ENCODE peak calls at places on chromosomes 3 and 15, in seven cellular contexts. One of them, this sample, is unnamed.
A peak's percentile ranks its signal among the peaks of the same experiment; 100 is the strongest.

GRCh38 chr3:72347819-72348319 is 500.4 kb downstream of the SHQ1 start:
- DNase-seq in activated CD4-positive, alpha-beta T cell treated with anti-CD3 and anti-CD28 coated beads for 24 hours: peak; percentile 17
- DNase-seq in nephron progenitor cell: peak; percentile 47
- DNase-seq in HTR-8/SVneo: peak; percentile 61
- DNase-seq in foreskin fibroblast: no peak
- DNase-seq in HS-5: no peak
- DNase-seq in Kasumi-1: peak; percentile 28
- DNase-seq in this sample: peak; percentile 78

GRCh38 chr15:45023659-45024320 is 795 bp downstream of the SORD start:
- DNase-seq in activated CD4-positive, alpha-beta T cell treated with anti-CD3 and anti-CD28 coated beads for 24 hours: no peak
- DNase-seq in Kasumi-1: peak; percentile 0
- DNase-seq in HTR-8/SVneo: peak; percentile 10
- DNase-seq in HS-5: no peak
- DNase-seq in foreskin fibroblast: peak; percentile 22
- DNase-seq in nephron progenitor cell: no peak
- DNase-seq in this sample: no peak

GRCh38 chr3:120432105-120432860 is 18.5 kb downstream of the FSTL1 start:
- DNase-seq in activated CD4-positive, alpha-beta T cell treated with anti-CD3 and anti-CD28 coated beads for 24 hours: no peak
- DNase-seq in nephron progenitor cell: no peak
- DNase-seq in HTR-8/SVneo: peak; percentile 50
- DNase-seq in HS-5: no peak
- DNase-seq in Kasumi-1: no peak
- DNase-seq in foreskin fibroblast: no peak
- DNase-seq in this sample: peak; percentile 97

GRCh38 chr3:107329088-107329487 is 48.2 kb upstream of the CCDC54 start:
- DNase-seq in Kasumi-1: no peak
- DNase-seq in HTR-8/SVneo: no peak
- DNase-seq in foreskin fibroblast: no peak
- DNase-seq in nephron progenitor cell: no peak
- DNase-seq in activated CD4-positive, alpha-beta T cell treated with anti-CD3 and anti-CD28 coated beads for 24 hours: no peak
- DNase-seq in HS-5: no peak
- DNase-seq in this sample: no peak

GRCh38 chr3:58093573-58094195 is 85.5 kb downstream of the FLNB start:
- DNase-seq in nephron progenitor cell: no peak
- DNase-seq in activated CD4-positive, alpha-beta T cell treated with anti-CD3 and anti-CD28 coated beads for 24 hours: no peak
- DNase-seq in HTR-8/SVneo: peak; percentile 63
- DNase-seq in Kasumi-1: no peak
- DNase-seq in HS-5: no peak
- DNase-seq in foreskin fibroblast: peak; percentile 22
- DNase-seq in this sample: peak; percentile 32

GRCh38 chr15:57655809-57656208 is 50.7 kb upstream of the POLR2M start:
- DNase-seq in nephron progenitor cell: no peak
- DNase-seq in Kasumi-1: no peak
- DNase-seq in activated CD4-positive, alpha-beta T cell treated with anti-CD3 and anti-CD28 coated beads for 24 hours: no peak
- DNase-seq in HS-5: no peak
- DNase-seq in HTR-8/SVneo: no peak
- DNase-seq in foreskin fibroblast: no peak
- DNase-seq in this sample: no peak

GRCh38 chr3:125032100-125032643 is 23.6 kb downstream of the HEG1 start:
- DNase-seq in nephron progenitor cell: no peak
- DNase-seq in HS-5: peak; percentile 44
- DNase-seq in Kasumi-1: no peak
- DNase-seq in foreskin fibroblast: peak; percentile 18
- DNase-seq in HTR-8/SVneo: no peak
- DNase-seq in activated CD4-positive, alpha-beta T cell treated with anti-CD3 and anti-CD28 coated beads for 24 hours: no peak
- DNase-seq in this sample: no peak

GRCh38 chr15:98920091-98920880 is 87.3 kb downstream of the PGPEP1L start:
- DNase-seq in foreskin fibroblast: no peak
- DNase-seq in activated CD4-positive, alpha-beta T cell treated with anti-CD3 and anti-CD28 coated beads for 24 hours: no peak
- DNase-seq in Kasumi-1: no peak
- DNase-seq in HTR-8/SVneo: no peak
- DNase-seq in nephron progenitor cell: no peak
- DNase-seq in HS-5: no peak
- DNase-seq in this sample: no peak

GRCh38 chr3:48960841-48961413 is 29.1 kb upstream of the P4HTM start:
- DNase-seq in HS-5: no peak
- DNase-seq in foreskin fibroblast: no peak
- DNase-seq in HTR-8/SVneo: no peak
- DNase-seq in nephron progenitor cell: no peak
- DNase-seq in Kasumi-1: no peak
- DNase-seq in activated CD4-positive, alpha-beta T cell treated with anti-CD3 and anti-CD28 coated beads for 24 hours: no peak
- DNase-seq in this sample: no peak

GRCh38 chr15:33314115-33314514 is 3.3 kb downstream of the RYR3 start:
- DNase-seq in HS-5: no peak
- DNase-seq in HTR-8/SVneo: no peak
- DNase-seq in foreskin fibroblast: no peak
- DNase-seq in activated CD4-positive, alpha-beta T cell treated with anti-CD3 and anti-CD28 coated beads for 24 hours: no peak
- DNase-seq in nephron progenitor cell: no peak
- DNase-seq in Kasumi-1: no peak
- DNase-seq in this sample: no peak

GRCh38 chr3:170976190-170976519 is 50.4 kb downstream of the SLC2A2 start:
- DNase-seq in foreskin fibroblast: no peak
- DNase-seq in activated CD4-positive, alpha-beta T cell treated with anti-CD3 and anti-CD28 coated beads for 24 hours: no peak
- DNase-seq in HTR-8/SVneo: no peak
- DNase-seq in nephron progenitor cell: no peak
- DNase-seq in Kasumi-1: no peak
- DNase-seq in HS-5: no peak
- DNase-seq in this sample: no peak

GRCh38 chr3:81154611-81155143 is 606.8 kb downstream of the GBE1 start:
- DNase-seq in Kasumi-1: no peak
- DNase-seq in activated CD4-positive, alpha-beta T cell treated with anti-CD3 and anti-CD28 coated beads for 24 hours: no peak
- DNase-seq in nephron progenitor cell: no peak
- DNase-seq in HTR-8/SVneo: no peak
- DNase-seq in foreskin fibroblast: no peak
- DNase-seq in HS-5: no peak
- DNase-seq in this sample: no peak

GRCh38 chr3:140863481-140864084 is 78.1 kb upstream of the SLC25A36 start:
- DNase-seq in Kasumi-1: peak; percentile 64
- DNase-seq in activated CD4-positive, alpha-beta T cell treated with anti-CD3 and anti-CD28 coated beads for 24 hours: peak; percentile 27
- DNase-seq in foreskin fibroblast: peak; percentile 35
- DNase-seq in HS-5: peak; percentile 26
- DNase-seq in HTR-8/SVneo: peak; percentile 47
- DNase-seq in nephron progenitor cell: peak; percentile 68
- DNase-seq in this sample: no peak

GRCh38 chr3:195319060-195319459 is 48.1 kb upstream of the XXYLT1 start:
- DNase-seq in Kasumi-1: no peak
- DNase-seq in HS-5: no peak
- DNase-seq in foreskin fibroblast: no peak
- DNase-seq in HTR-8/SVneo: no peak
- DNase-seq in nephron progenitor cell: no peak
- DNase-seq in activated CD4-positive, alpha-beta T cell treated with anti-CD3 and anti-CD28 coated beads for 24 hours: no peak
- DNase-seq in this sample: no peak

GRCh38 chr3:141471160-141471559 is 15.7 kb upstream of the RASA2 start:
- DNase-seq in HS-5: no peak
- DNase-seq in HTR-8/SVneo: no peak
- DNase-seq in Kasumi-1: no peak
- DNase-seq in activated CD4-positive, alpha-beta T cell treated with anti-CD3 and anti-CD28 coated beads for 24 hours: no peak
- DNase-seq in nephron progenitor cell: no peak
- DNase-seq in foreskin fibroblast: peak; percentile 91
- DNase-seq in this sample: no peak

GRCh38 chr3:128320551-128321340 is 145.9 kb downstream of the DNAJB8 start:
- DNase-seq in HTR-8/SVneo: no peak
- DNase-seq in nephron progenitor cell: no peak
- DNase-seq in HS-5: no peak
- DNase-seq in foreskin fibroblast: no peak
- DNase-seq in activated CD4-positive, alpha-beta T cell treated with anti-CD3 and anti-CD28 coated beads for 24 hours: no peak
- DNase-seq in Kasumi-1: no peak
- DNase-seq in this sample: no peak

GRCh38 chr3:129961142-129961541 is 13.4 kb upstream of the TRH start:
- DNase-seq in HTR-8/SVneo: no peak
- DNase-seq in HS-5: no peak
- DNase-seq in nephron progenitor cell: no peak
- DNase-seq in Kasumi-1: no peak
- DNase-seq in foreskin fibroblast: peak; percentile 7
- DNase-seq in activated CD4-positive, alpha-beta T cell treated with anti-CD3 and anti-CD28 coated beads for 24 hours: no peak
- DNase-seq in this sample: no peak